ENCODE peak calls at places on chromosomes 13 and 19, in five cellular contexts. P, Z, H, Y and A are unnamed samples.

GRCh38 chr19:42471554-42472249 is 29.0 kb upstream of the CXCL17 start:
- DNase-seq in P (no peak), Z (peak), H (peak), Y (no peak), A (no peak)

GRCh38 chr13:49494645-49495044 is 1.1 kb upstream of the PHF11 start:
- DNase-seq in P (no peak), Z (no peak), H (no peak), Y (no peak), A (no peak)

GRCh38 chr19:3360494-3361383 is 5.6 kb upstream of the NFIC start:
- DNase-seq in P (no peak), Z (no peak), H (no peak), Y (peak), A (peak)

GRCh38 chr13:26719356-26719945 is 41.1 kb downstream of the GPR12 start:
- DNase-seq in P (no peak), Z (peak), H (no peak), Y (no peak), A (no peak)

GRCh38 chr13:46908511-46908910 is 11.7 kb upstream of the HTR2A start:
- DNase-seq in P (no peak), Z (peak), H (no peak), Y (no peak), A (no peak)

GRCh38 chr13:99978781-99979452 is 2.7 kb upstream of the ZIC2 start:
- DNase-seq in P (no peak), Z (no peak), H (peak), Y (peak), A (no peak)

GRCh38 chr19:56966225-56966696 is 125.7 kb upstream of the PEG3 start:
- DNase-seq in P (no peak), Z (no peak), H (no peak), Y (no peak), A (no peak)

GRCh38 chr13:78398743-78399410 is 204.5 kb downstream of the POU4F1 start:
- DNase-seq in P (no peak), Z (no peak), H (no peak), Y (no peak), A (no peak)

GRCh38 chr19:8846819-8847218 is 14.6 kb downstream of the MBD3L1 start:
- DNase-seq in P (no peak), Z (no peak), H (no peak), Y (no peak), A (no peak)

GRCh38 chr19:10206226-10206873 is 11.6 kb upstream of the DNMT1 start:
- DNase-seq in P (no peak), Z (peak), H (no peak), Y (no peak), A (no peak)

DNA sequence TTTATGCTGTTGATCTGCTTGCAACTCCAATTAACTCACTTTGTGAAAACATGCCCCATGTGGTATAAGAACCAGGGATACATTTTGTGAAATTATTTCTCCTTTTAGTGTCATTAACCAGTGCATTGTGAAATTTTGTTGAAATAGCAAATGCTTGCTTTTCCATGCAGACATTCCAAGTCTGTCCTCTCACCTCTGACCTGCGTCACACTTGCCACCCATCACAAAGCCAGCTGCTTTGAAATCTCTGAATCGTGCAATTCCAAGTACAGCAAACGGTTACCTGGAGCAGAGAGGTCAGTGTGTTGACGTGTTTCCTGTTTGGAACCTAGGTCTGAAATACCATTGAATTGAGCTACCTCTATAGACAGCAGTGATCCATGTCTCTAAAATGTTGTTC is 4.9 kb upstream of the SLC25A15 start:
- DNase-seq in P (no peak), Z (no peak), H (no peak), Y (no peak), A (no peak)
- H2AFZ ChIP-seq in P (no peak), Z (no peak), H (no peak), Y (no peak), A (no peak)

GRCh38 chr13:50668882-50669281 is 174.6 kb downstream of the DLEU7 start:
- DNase-seq in P (no peak), Z (no peak), H (no peak), Y (no peak), A (no peak)

GRCh38 chr13:50668044-50668443 is 175.4 kb downstream of the DLEU7 start:
- DNase-seq in P (no peak), Z (no peak), H (no peak), Y (no peak), A (no peak)

GRCh38 chr13:50672025-50672424 is 171.5 kb downstream of the DLEU7 start:
- DNase-seq in P (no peak), Z (no peak), H (no peak), Y (no peak), A (no peak)

GRCh38 chr13:50670272-50670671 is 173.2 kb downstream of the DLEU7 start:
- DNase-seq in P (no peak), Z (no peak), H (no peak), Y (no peak), A (no peak)

GRCh38 chr13:50670847-50671542 is 172.5 kb downstream of the DLEU7 start:
- DNase-seq in P (no peak), Z (no peak), H (no peak), Y (no peak), A (no peak)
- H2BK5ac ChIP-seq in P (no peak), Z (no peak), H (no peak), Y (no peak), A (no peak)

GRCh38 chr13:79853258-79853657 is 372.3 kb downstream of the NDFIP2 start:
- DNase-seq in P (no peak), Z (no peak), H (no peak), Y (no peak), A (no peak)
- H2BK15ac ChIP-seq in P (no peak), Z (no peak), H (no peak), Y (no peak), A (no peak)

GRCh38 chr13:74005320-74006154 is 128.7 kb downstream of the KLF12 start:
- DNase-seq in P (no peak), Z (no peak), H (no peak), Y (no peak), A (no peak)
- H2AFZ ChIP-seq in P (no peak), Z (no peak), H (no peak), Y (no peak), A (no peak)